ENCODE peak calls at places on chromosomes 5 and 9, in five cellular contexts. One of them, this sample, is unnamed.

GRCh38 chr9:93252781-93253530 is 69.0 kb downstream of the WNK2 start:
- DNase-seq in CD8-positive, alpha-beta memory T cell: no peak
- DNase-seq in GM23338: no peak
- DNase-seq in ovary: no peak
- DNase-seq in IMR-90: no peak
- DNase-seq in this sample: no peak

GRCh38 chr9:127778280-127779135 is at the start of gene SH2D3C:
- DNase-seq in CD8-positive, alpha-beta memory T cell: no peak
- DNase-seq in GM23338: no peak
- DNase-seq in ovary: peak; percentile 44
- DNase-seq in IMR-90: no peak
- DNase-seq in this sample: no peak

GRCh38 chr5:122436615-122437014 is 124.6 kb downstream of the SNCAIP start:
- DNase-seq in CD8-positive, alpha-beta memory T cell: no peak
- DNase-seq in GM23338: no peak
- DNase-seq in ovary: no peak
- DNase-seq in IMR-90: no peak
- DNase-seq in this sample: no peak

GRCh38 chr5:56415356-56415765 is 182.2 kb upstream of the ANKRD55 start:
- DNase-seq in CD8-positive, alpha-beta memory T cell: no peak
- DNase-seq in GM23338: no peak
- DNase-seq in ovary: no peak
- DNase-seq in IMR-90: peak; percentile 91
- DNase-seq in this sample: no peak

GRCh38 chr9:127567898-127568617 is 44.0 kb upstream of the STXBP1 start:
- DNase-seq in CD8-positive, alpha-beta memory T cell: peak; percentile 15
- DNase-seq in GM23338: peak; percentile 72
- DNase-seq in ovary: peak; percentile 64
- DNase-seq in IMR-90: no peak
- DNase-seq in this sample: peak; percentile 34

GRCh38 chr5:67908145-67908765 is 307.3 kb upstream of the PIK3R1 start:
- DNase-seq in CD8-positive, alpha-beta memory T cell: no peak
- DNase-seq in GM23338: no peak
- DNase-seq in ovary: no peak
- DNase-seq in IMR-90: no peak
- DNase-seq in this sample: no peak

GRCh38 chr9:33110686-33111085 is 34.2 kb upstream of the SMU1 start:
- DNase-seq in CD8-positive, alpha-beta memory T cell: no peak
- DNase-seq in GM23338: no peak
- DNase-seq in ovary: no peak
- DNase-seq in IMR-90: no peak
- DNase-seq in this sample: no peak

GRCh38 chr9:128735373-128735772 is 11.4 kb upstream of the ZDHHC12 start:
- DNase-seq in CD8-positive, alpha-beta memory T cell: no peak
- DNase-seq in GM23338: no peak
- DNase-seq in ovary: no peak
- DNase-seq in IMR-90: no peak
- DNase-seq in this sample: no peak

GRCh38 chr9:78032599-78033457 is 1.2 kb upstream of the GNAQ start:
- DNase-seq in CD8-positive, alpha-beta memory T cell: no peak
- DNase-seq in GM23338: no peak
- DNase-seq in ovary: no peak
- DNase-seq in IMR-90: no peak
- DNase-seq in this sample: no peak

GRCh38 chr9:6567140-6567591 is 78.4 kb downstream of the GLDC start:
- DNase-seq in CD8-positive, alpha-beta memory T cell: no peak
- DNase-seq in GM23338: no peak
- DNase-seq in ovary: no peak
- DNase-seq in IMR-90: peak; percentile 97
- DNase-seq in this sample: no peak

GRCh38 chr5:97021416-97021815 is 85.5 kb downstream of the LNPEP start:
- DNase-seq in CD8-positive, alpha-beta memory T cell: no peak
- DNase-seq in GM23338: no peak
- DNase-seq in ovary: no peak
- DNase-seq in IMR-90: no peak
- DNase-seq in this sample: no peak

GRCh38 chr5:74070766-74071165 is 444.8 kb downstream of the ARHGEF28 start:
- DNase-seq in CD8-positive, alpha-beta memory T cell: no peak
- DNase-seq in GM23338: no peak
- DNase-seq in ovary: no peak
- DNase-seq in IMR-90: no peak
- DNase-seq in this sample: no peak

GRCh38 chr9:27347889-27348288 is 50.9 kb upstream of the EQTN start:
- DNase-seq in CD8-positive, alpha-beta memory T cell: no peak
- DNase-seq in GM23338: no peak
- DNase-seq in ovary: no peak
- DNase-seq in IMR-90: no peak
- DNase-seq in this sample: no peak

GRCh38 chr9:115766495-115766894 is 387.1 kb upstream of the PAPPA start:
- DNase-seq in CD8-positive, alpha-beta memory T cell: no peak
- DNase-seq in GM23338: no peak
- DNase-seq in ovary: no peak
- DNase-seq in IMR-90: no peak
- DNase-seq in this sample: no peak

GRCh38 chr9:36759976-36760375 is 187.3 kb downstream of the MELK start:
- DNase-seq in CD8-positive, alpha-beta memory T cell: no peak
- DNase-seq in GM23338: no peak
- DNase-seq in ovary: no peak
- DNase-seq in IMR-90: no peak
- DNase-seq in this sample: no peak

GRCh38 chr9:36760667-36761066 is 188.0 kb downstream of the MELK start:
- DNase-seq in CD8-positive, alpha-beta memory T cell: no peak
- DNase-seq in GM23338: no peak
- DNase-seq in ovary: no peak
- DNase-seq in IMR-90: no peak
- DNase-seq in this sample: no peak

GRCh38 chr9:36762958-36763357 is 190.3 kb downstream of the MELK start:
- DNase-seq in CD8-positive, alpha-beta memory T cell: no peak
- DNase-seq in GM23338: peak; percentile 41
- DNase-seq in ovary: no peak
- DNase-seq in IMR-90: no peak
- DNase-seq in this sample: no peak

GRCh38 chr9:36755019-36755418 is 182.3 kb downstream of the MELK start:
- DNase-seq in CD8-positive, alpha-beta memory T cell: no peak
- DNase-seq in GM23338: no peak
- DNase-seq in ovary: no peak
- DNase-seq in IMR-90: no peak
- DNase-seq in this sample: no peak

GRCh38 chr9:36759141-36759540 is 186.4 kb downstream of the MELK start:
- DNase-seq in CD8-positive, alpha-beta memory T cell: no peak
- DNase-seq in GM23338: no peak
- DNase-seq in ovary: no peak
- DNase-seq in IMR-90: no peak
- DNase-seq in this sample: no peak
- H3K27me3 ChIP-seq in CD8-positive, alpha-beta memory T cell: no peaks in the 10 kb centered on the region
- H3K27me3 ChIP-seq in GM23338: no peaks in the 10 kb centered on the region
- H3K27me3 ChIP-seq in ovary: no peaks in the 10 kb centered on the region
- H3K27me3 ChIP-seq in IMR-90: peaks cover 23% of the 10 kb centered on the region
- H3K27me3 ChIP-seq in this sample: no peaks in the 10 kb centered on the region

GRCh38 chr5:107414802-107415201 is 255.9 kb downstream of the EFNA5 start:
- DNase-seq in CD8-positive, alpha-beta memory T cell: no peak
- DNase-seq in GM23338: no peak
- DNase-seq in ovary: no peak
- DNase-seq in IMR-90: no peak
- DNase-seq in this sample: no peak

GRCh38 chr5:107418902-107419301 is 251.8 kb downstream of the EFNA5 start:
- DNase-seq in CD8-positive, alpha-beta memory T cell: no peak
- DNase-seq in GM23338: no peak
- DNase-seq in ovary: no peak
- DNase-seq in IMR-90: no peak
- DNase-seq in this sample: no peak

GRCh38 chr5:107415762-107416161 is 255.0 kb downstream of the EFNA5 start:
- DNase-seq in CD8-positive, alpha-beta memory T cell: no peak
- DNase-seq in GM23338: no peak
- DNase-seq in ovary: no peak
- DNase-seq in IMR-90: no peak
- DNase-seq in this sample: no peak

GRCh38 chr5:107419498-107419897 is 251.2 kb downstream of the EFNA5 start:
- DNase-seq in CD8-positive, alpha-beta memory T cell: no peak
- DNase-seq in GM23338: no peak
- DNase-seq in ovary: no peak
- DNase-seq in IMR-90: no peak
- DNase-seq in this sample: no peak

DNA sequence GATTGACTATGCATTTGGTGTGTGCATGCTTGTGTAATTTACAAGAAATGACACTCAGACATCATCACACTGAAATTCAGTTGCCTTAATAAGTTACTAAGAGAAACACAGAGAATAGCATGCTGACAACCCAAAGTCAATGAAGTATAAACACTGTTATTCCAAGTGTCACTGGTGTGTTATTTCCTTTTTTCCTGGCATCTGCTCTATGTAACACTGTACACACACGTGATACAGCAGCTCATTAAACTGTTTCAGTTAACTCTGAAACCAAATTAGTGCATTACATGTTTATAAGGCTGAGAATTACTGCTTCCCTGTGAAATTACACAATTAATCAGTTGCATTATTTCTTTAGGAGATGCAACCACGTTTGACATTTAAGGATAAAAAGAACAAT is 252.7 kb downstream of the EFNA5 start:
- DNase-seq in CD8-positive, alpha-beta memory T cell: no peak
- DNase-seq in GM23338: no peak
- DNase-seq in ovary: no peak
- DNase-seq in IMR-90: no peak
- DNase-seq in this sample: no peak
- H3K4me1 ChIP-seq in CD8-positive, alpha-beta memory T cell: no peaks in the 10 kb centered on the region
- H3K4me1 ChIP-seq in GM23338: peaks cover 9% of the 10 kb centered on the region
- H3K4me1 ChIP-seq in ovary: no peaks in the 10 kb centered on the region
- H3K4me1 ChIP-seq in IMR-90: peaks cover 6% of the 10 kb centered on the region
- H3K4me1 ChIP-seq in this sample: no peaks in the 10 kb centered on the region

GRCh38 chr9:135976944-135977343 is 15.8 kb upstream of the UBAC1 start:
- DNase-seq in CD8-positive, alpha-beta memory T cell: no peak
- DNase-seq in GM23338: no peak
- DNase-seq in ovary: no peak
- DNase-seq in IMR-90: no peak
- DNase-seq in this sample: no peak
- H3K27me3 ChIP-seq in CD8-positive, alpha-beta memory T cell: no peaks in the 10 kb centered on the region
- H3K27me3 ChIP-seq in GM23338: no peaks in the 10 kb centered on the region
- H3K27me3 ChIP-seq in ovary: no peaks in the 10 kb centered on the region
- H3K27me3 ChIP-seq in IMR-90: peaks cover 21% of the 10 kb centered on the region
- H3K27me3 ChIP-seq in this sample: no peaks in the 10 kb centered on the region

GRCh38 chr9:35904966-35905781 is 828 bp upstream of the HRCT1 start:
- DNase-seq in CD8-positive, alpha-beta memory T cell: no peak
- DNase-seq in GM23338: no peak
- DNase-seq in ovary: peak; percentile 35
- DNase-seq in IMR-90: peak; percentile 74
- DNase-seq in this sample: peak; percentile 53

GRCh38 chr9:35907732-35908483 is 1.4 kb upstream of the SPAAR start:
- DNase-seq in CD8-positive, alpha-beta memory T cell: no peak
- DNase-seq in GM23338: peak; percentile 67
- DNase-seq in ovary: peak; percentile 81
- DNase-seq in IMR-90: peak; percentile 88
- DNase-seq in this sample: peak; percentile 85

GRCh38 chr9:35904338-35904737 is 1.7 kb upstream of the HRCT1 start:
- DNase-seq in CD8-positive, alpha-beta memory T cell: no peak
- DNase-seq in GM23338: no peak
- DNase-seq in ovary: no peak
- DNase-seq in IMR-90: no peak
- DNase-seq in this sample: no peak

GRCh38 chr9:35906923-35907699 is 1.1 kb downstream of the HRCT1 start:
- DNase-seq in CD8-positive, alpha-beta memory T cell: no peak
- DNase-seq in GM23338: no peak
- DNase-seq in ovary: peak; percentile 52
- DNase-seq in IMR-90: peak; percentile 75
- DNase-seq in this sample: peak; percentile 68

DNA sequence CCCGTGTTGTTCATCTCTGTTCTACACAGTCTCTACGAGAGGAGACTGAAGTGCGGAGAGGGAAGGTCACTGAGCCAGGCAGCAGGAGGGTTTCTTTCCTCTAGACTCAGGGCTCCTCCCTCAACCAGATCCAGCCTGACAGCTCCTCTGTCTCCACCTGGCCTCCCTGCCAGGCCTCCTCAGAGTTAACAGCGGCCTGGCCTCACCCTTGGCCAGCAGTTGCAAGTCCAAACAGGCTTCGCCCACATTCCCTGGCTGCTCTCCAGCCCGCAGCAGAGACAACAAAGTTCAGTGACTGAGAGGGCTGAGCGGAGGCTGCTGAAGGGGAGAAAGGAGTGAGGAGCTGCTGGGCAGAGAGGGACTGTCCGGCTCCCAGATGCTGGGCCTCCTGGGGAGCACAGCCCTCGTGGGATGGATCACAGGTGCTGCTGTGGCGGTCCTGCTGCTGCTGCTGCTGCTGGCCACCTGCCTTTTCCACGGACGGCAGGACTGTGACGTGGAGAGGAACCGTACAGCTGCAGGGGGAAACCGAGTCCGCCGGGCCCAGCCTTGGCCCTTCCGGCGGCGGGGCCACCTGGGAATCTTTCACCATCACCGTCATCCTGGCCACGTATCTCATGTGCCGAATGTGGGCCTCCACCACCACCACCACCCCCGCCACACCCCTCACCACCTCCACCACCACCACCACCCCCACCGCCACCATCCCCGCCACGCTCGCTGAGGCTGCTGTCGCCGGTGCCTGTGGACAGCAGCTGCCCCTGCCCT is at the start of gene HRCT1:
- DNase-seq in CD8-positive, alpha-beta memory T cell: no peak
- DNase-seq in GM23338: no peak
- DNase-seq in ovary: peak; percentile 88
- DNase-seq in IMR-90: peak; percentile 94
- DNase-seq in this sample: peak; percentile 71
- H3K4me1 ChIP-seq in CD8-positive, alpha-beta memory T cell: peaks cover 55% of the 10 kb centered on the region
- H3K4me1 ChIP-seq in GM23338: peaks cover 20% of the 10 kb centered on the region
- H3K4me1 ChIP-seq in ovary: peaks cover 43% of the 10 kb centered on the region
- H3K4me1 ChIP-seq in IMR-90: peaks cover 46% of the 10 kb centered on the region
- H3K4me1 ChIP-seq in this sample: peaks cover 58% of the 10 kb centered on the region

GRCh38 chr5:141373673-141374317 is at the start of gene PCDHGA6:
- DNase-seq in CD8-positive, alpha-beta memory T cell: no peak
- DNase-seq in GM23338: peak; percentile 44
- DNase-seq in ovary: no peak
- DNase-seq in IMR-90: peak; percentile 58
- DNase-seq in this sample: no peak
- H3K27me3 ChIP-seq in CD8-positive, alpha-beta memory T cell: peaks cover 20% of the 10 kb centered on the region
- H3K27me3 ChIP-seq in GM23338: no peaks in the 10 kb centered on the region
- H3K27me3 ChIP-seq in ovary: no peaks in the 10 kb centered on the region
- H3K27me3 ChIP-seq in IMR-90: no peaks in the 10 kb centered on the region
- H3K27me3 ChIP-seq in this sample: no peaks in the 10 kb centered on the region

DNA sequence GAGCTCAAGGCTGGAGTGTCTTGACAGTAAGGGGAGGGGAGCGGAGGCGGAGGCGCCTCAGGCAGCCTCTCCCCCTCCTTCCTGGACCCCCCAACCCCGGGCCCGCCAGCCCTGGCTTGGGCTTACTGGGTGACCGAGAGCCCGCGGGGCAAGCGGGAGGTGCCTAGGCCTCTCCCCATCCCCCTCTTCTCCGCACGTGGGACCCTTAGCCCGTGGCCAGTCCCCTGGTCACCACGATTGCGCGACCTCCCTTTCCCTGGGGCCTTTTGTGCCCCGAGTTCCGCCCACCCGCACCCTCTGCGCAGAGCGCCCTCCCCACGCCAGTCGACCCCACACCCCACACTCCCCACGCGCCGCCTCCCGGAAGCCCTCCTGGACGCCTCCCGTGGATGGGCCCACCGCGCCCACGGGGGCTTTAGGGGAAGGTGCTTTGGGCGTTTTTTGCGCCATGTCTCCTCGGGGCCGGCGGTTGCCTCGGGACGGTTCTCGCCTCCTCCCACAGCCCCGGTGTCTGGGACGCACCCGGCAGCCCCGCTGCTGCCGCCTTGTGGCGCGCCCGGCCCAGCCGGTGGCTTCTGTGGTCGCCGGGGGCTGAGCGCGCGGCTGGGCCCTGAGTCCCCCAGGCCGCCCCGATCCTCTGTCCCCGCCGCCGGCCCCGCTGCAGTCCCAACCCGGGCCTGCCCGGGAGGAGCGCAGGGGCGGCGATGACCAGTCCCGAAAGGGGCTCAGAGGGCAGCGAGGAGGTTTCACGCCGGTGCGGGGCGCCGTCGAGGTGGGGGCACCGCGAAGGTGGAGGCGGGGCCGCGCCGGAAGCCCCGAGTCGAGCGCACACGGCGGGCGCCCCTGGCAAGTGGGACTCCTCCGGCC is 3.2 kb downstream of the TOR4A start:
- DNase-seq in CD8-positive, alpha-beta memory T cell: no peak
- DNase-seq in GM23338: peak; percentile 77
- DNase-seq in ovary: peak; percentile 34
- DNase-seq in IMR-90: no peak
- DNase-seq in this sample: peak; percentile 39
- H3K4me1 ChIP-seq in CD8-positive, alpha-beta memory T cell: peaks cover 11% of the 10 kb centered on the region
- H3K4me1 ChIP-seq in GM23338: peaks cover 12% of the 10 kb centered on the region
- H3K4me1 ChIP-seq in ovary: peaks cover 12% of the 10 kb centered on the region
- H3K4me1 ChIP-seq in IMR-90: peaks cover 21% of the 10 kb centered on the region
- H3K4me1 ChIP-seq in this sample: peaks cover 15% of the 10 kb centered on the region